ENCODE peak calls at places on chromosomes 3 and 15, in ten cellular contexts. One of them, this sample, is unnamed.

GRCh38 chr3:184237211-184237610 is 7.8 kb downstream of the VWA5B2 start:
- DNase-seq in upper lobe of left lung: no peak
- DNase-seq in stomach: no peak
- DNase-seq in tibial nerve: no peak
- DNase-seq in K562: no peak
- DNase-seq in esophagus muscularis mucosa: no peak
- DNase-seq in ovary: no peak
- DNase-seq in GM12878: no peak
- DNase-seq in A549: no peak
- DNase-seq in transverse colon: no peak
- DNase-seq in this sample: no peak

GRCh38 chr3:120823156-120823555 is 80.6 kb downstream of the GTF2E1 start:
- DNase-seq in tibial nerve: no peak
- DNase-seq in GM12878: no peak
- DNase-seq in stomach: no peak
- DNase-seq in K562: no peak
- DNase-seq in ovary: no peak
- DNase-seq in upper lobe of left lung: no peak
- DNase-seq in esophagus muscularis mucosa: no peak
- DNase-seq in transverse colon: no peak
- DNase-seq in A549: no peak
- DNase-seq in this sample: no peak

GRCh38 chr15:64456634-64457108 is 3.7 kb upstream of the ZNF609 start:
- DNase-seq in tibial nerve: no peak
- DNase-seq in transverse colon: no peak
- DNase-seq in ovary: no peak
- DNase-seq in A549: no peak
- DNase-seq in esophagus muscularis mucosa: no peak
- DNase-seq in GM12878: no peak
- DNase-seq in stomach: no peak
- DNase-seq in K562: no peak
- DNase-seq in upper lobe of left lung: no peak
- DNase-seq in this sample: no peak

GRCh38 chr3:4750306-4751056 is 228.8 kb upstream of the BHLHE40 start:
- DNase-seq in upper lobe of left lung: no peak
- DNase-seq in esophagus muscularis mucosa: no peak
- DNase-seq in GM12878: no peak
- DNase-seq in A549: no peak
- DNase-seq in transverse colon: no peak
- DNase-seq in ovary: peak
- DNase-seq in tibial nerve: no peak
- DNase-seq in K562: no peak
- DNase-seq in stomach: no peak
- DNase-seq in this sample: no peak

GRCh38 chr3:17629400-17629799 is 113.0 kb downstream of the TBC1D5 start:
- DNase-seq in A549: no peak
- DNase-seq in ovary: no peak
- DNase-seq in transverse colon: no peak
- DNase-seq in tibial nerve: no peak
- DNase-seq in upper lobe of left lung: no peak
- DNase-seq in GM12878: no peak
- DNase-seq in esophagus muscularis mucosa: no peak
- DNase-seq in stomach: no peak
- DNase-seq in K562: no peak
- DNase-seq in this sample: no peak

GRCh38 chr15:48855501-48856440 is 22.2 kb upstream of the EID1 start:
- DNase-seq in K562: peak
- DNase-seq in tibial nerve: no peak
- DNase-seq in upper lobe of left lung: no peak
- DNase-seq in transverse colon: peak
- DNase-seq in GM12878: no peak
- DNase-seq in stomach: no peak
- DNase-seq in esophagus muscularis mucosa: no peak
- DNase-seq in ovary: no peak
- DNase-seq in A549: peak
- DNase-seq in this sample: no peak

GRCh38 chr15:55074431-55074830 is 122.3 kb downstream of the RSL24D1 start:
- DNase-seq in GM12878: no peak
- DNase-seq in tibial nerve: no peak
- DNase-seq in stomach: no peak
- DNase-seq in upper lobe of left lung: no peak
- DNase-seq in transverse colon: no peak
- DNase-seq in esophagus muscularis mucosa: no peak
- DNase-seq in K562: no peak
- DNase-seq in A549: no peak
- DNase-seq in ovary: no peak
- DNase-seq in this sample: no peak

GRCh38 chr15:87477759-87478687 is 778.5 kb downstream of the NTRK3 start:
- DNase-seq in esophagus muscularis mucosa: no peak
- DNase-seq in transverse colon: no peak
- DNase-seq in stomach: no peak
- DNase-seq in ovary: no peak
- DNase-seq in GM12878: no peak
- DNase-seq in A549: peak
- DNase-seq in upper lobe of left lung: peak
- DNase-seq in tibial nerve: peak
- DNase-seq in K562: no peak
- DNase-seq in this sample: no peak

GRCh38 chr15:39455502-39455991 is 125.3 kb upstream of the THBS1 start:
- DNase-seq in ovary: no peak
- DNase-seq in K562: peak
- DNase-seq in A549: peak
- DNase-seq in upper lobe of left lung: no peak
- DNase-seq in transverse colon: no peak
- DNase-seq in stomach: no peak
- DNase-seq in tibial nerve: no peak
- DNase-seq in GM12878: no peak
- DNase-seq in esophagus muscularis mucosa: no peak
- DNase-seq in this sample: no peak

GRCh38 chr3:140834266-140835037 is 107.2 kb upstream of the SLC25A36 start:
- DNase-seq in tibial nerve: no peak
- DNase-seq in ovary: no peak
- DNase-seq in stomach: no peak
- DNase-seq in GM12878: no peak
- DNase-seq in K562: no peak
- DNase-seq in transverse colon: no peak
- DNase-seq in upper lobe of left lung: no peak
- DNase-seq in A549: peak
- DNase-seq in esophagus muscularis mucosa: no peak
- DNase-seq in this sample: no peak

GRCh38 chr3:160401301-160402095 is 2.0 kb downstream of the SMC4 start:
- DNase-seq in GM12878: no peak
- DNase-seq in K562: no peak
- DNase-seq in esophagus muscularis mucosa: no peak
- DNase-seq in ovary: no peak
- DNase-seq in stomach: peak
- DNase-seq in transverse colon: peak
- DNase-seq in upper lobe of left lung: peak
- DNase-seq in tibial nerve: no peak
- DNase-seq in A549: peak
- DNase-seq in this sample: no peak

GRCh38 chr3:139346771-139347170 is 3.0 kb downstream of the MRPS22 start:
- DNase-seq in upper lobe of left lung: no peak
- DNase-seq in A549: no peak
- DNase-seq in K562: no peak
- DNase-seq in transverse colon: no peak
- DNase-seq in stomach: no peak
- DNase-seq in ovary: no peak
- DNase-seq in tibial nerve: no peak
- DNase-seq in esophagus muscularis mucosa: no peak
- DNase-seq in GM12878: no peak
- DNase-seq in this sample: no peak

GRCh38 chr3:169624533-169624972 is 39.0 kb downstream of the MECOM start:
- DNase-seq in A549: no peak
- DNase-seq in stomach: no peak
- DNase-seq in upper lobe of left lung: no peak
- DNase-seq in GM12878: no peak
- DNase-seq in transverse colon: no peak
- DNase-seq in ovary: no peak
- DNase-seq in K562: no peak
- DNase-seq in esophagus muscularis mucosa: no peak
- DNase-seq in tibial nerve: no peak
- DNase-seq in this sample: no peak

GRCh38 chr3:183188895-183189462 is 26.4 kb upstream of the LAMP3 start:
- DNase-seq in tibial nerve: no peak
- DNase-seq in A549: peak
- DNase-seq in GM12878: no peak
- DNase-seq in esophagus muscularis mucosa: no peak
- DNase-seq in transverse colon: peak
- DNase-seq in K562: peak
- DNase-seq in stomach: peak
- DNase-seq in ovary: no peak
- DNase-seq in upper lobe of left lung: peak
- DNase-seq in this sample: no peak

GRCh38 chr15:64842986-64843561 is 1.4 kb downstream of the PLEKHO2 start:
- DNase-seq in GM12878: no peak
- DNase-seq in A549: no peak
- DNase-seq in ovary: no peak
- DNase-seq in esophagus muscularis mucosa: no peak
- DNase-seq in transverse colon: peak
- DNase-seq in stomach: no peak
- DNase-seq in K562: no peak
- DNase-seq in tibial nerve: peak
- DNase-seq in upper lobe of left lung: peak
- DNase-seq in this sample: peak

GRCh38 chr3:189466004-189466403 is 165.2 kb upstream of the TP63 start:
- DNase-seq in GM12878: no peak
- DNase-seq in esophagus muscularis mucosa: no peak
- DNase-seq in ovary: no peak
- DNase-seq in upper lobe of left lung: no peak
- DNase-seq in tibial nerve: no peak
- DNase-seq in A549: no peak
- DNase-seq in stomach: no peak
- DNase-seq in transverse colon: no peak
- DNase-seq in K562: no peak
- DNase-seq in this sample: no peak

GRCh38 chr15:41949400-41950126 is 22.8 kb downstream of the EHD4 start:
- DNase-seq in stomach: no peak
- DNase-seq in upper lobe of left lung: no peak
- DNase-seq in A549: no peak
- DNase-seq in transverse colon: no peak
- DNase-seq in GM12878: no peak
- DNase-seq in ovary: no peak
- DNase-seq in tibial nerve: no peak
- DNase-seq in K562: no peak
- DNase-seq in esophagus muscularis mucosa: no peak
- DNase-seq in this sample: peak
- H3K27ac ChIP-seq in stomach: no peak
- H3K27ac ChIP-seq in upper lobe of left lung: no peak
- H3K27ac ChIP-seq in A549: no peak
- H3K27ac ChIP-seq in transverse colon: peak
- H3K27ac ChIP-seq in GM12878: no peak
- H3K27ac ChIP-seq in ovary: no peak
- H3K27ac ChIP-seq in tibial nerve: peak
- H3K27ac ChIP-seq in K562: no peak
- H3K27ac ChIP-seq in esophagus muscularis mucosa: peak
- H3K27ac ChIP-seq in this sample: peak

GRCh38 chr3:47034868-47035489 is 55.5 kb downstream of the NBEAL2 start:
- DNase-seq in tibial nerve: no peak
- DNase-seq in A549: no peak
- DNase-seq in upper lobe of left lung: no peak
- DNase-seq in transverse colon: no peak
- DNase-seq in esophagus muscularis mucosa: no peak
- DNase-seq in ovary: no peak
- DNase-seq in GM12878: no peak
- DNase-seq in K562: no peak
- DNase-seq in stomach: no peak
- DNase-seq in this sample: no peak
- TF ChIP-seq EP300 in tibial nerve: no peak
- TF ChIP-seq EP300 in A549: no peak
- TF ChIP-seq EP300 in upper lobe of left lung: no peak
- TF ChIP-seq EP300 in transverse colon: no peak
- TF ChIP-seq EP300 in esophagus muscularis mucosa: no peak
- TF ChIP-seq EP300 in ovary: no peak
- TF ChIP-seq EP300 in GM12878: no peak
- TF ChIP-seq EP300 in K562: no peak
- TF ChIP-seq EP300 in stomach: no peak
- TF ChIP-seq EP300 in this sample: no peak

GRCh38 chr3:33790091-33790490 is 8.3 kb upstream of the PDCD6IP start:
- DNase-seq in upper lobe of left lung: no peak
- DNase-seq in K562: no peak
- DNase-seq in A549: peak
- DNase-seq in GM12878: no peak
- DNase-seq in transverse colon: no peak
- DNase-seq in tibial nerve: no peak
- DNase-seq in esophagus muscularis mucosa: no peak
- DNase-seq in stomach: no peak
- DNase-seq in ovary: no peak
- DNase-seq in this sample: no peak
- H3K27ac ChIP-seq in upper lobe of left lung: no peak
- H3K27ac ChIP-seq in K562: no peak
- H3K27ac ChIP-seq in A549: peak
- H3K27ac ChIP-seq in GM12878: no peak
- H3K27ac ChIP-seq in transverse colon: no peak
- H3K27ac ChIP-seq in tibial nerve: no peak
- H3K27ac ChIP-seq in esophagus muscularis mucosa: no peak
- H3K27ac ChIP-seq in stomach: no peak
- H3K27ac ChIP-seq in ovary: no peak
- H3K27ac ChIP-seq in this sample: no peak

GRCh38 chr3:84224262-84224661 is 734.5 kb upstream of the CADM2 start:
- DNase-seq in stomach: no peak
- DNase-seq in GM12878: no peak
- DNase-seq in ovary: no peak
- DNase-seq in transverse colon: no peak
- DNase-seq in esophagus muscularis mucosa: no peak
- DNase-seq in upper lobe of left lung: no peak
- DNase-seq in A549: no peak
- DNase-seq in K562: peak
- DNase-seq in tibial nerve: no peak
- DNase-seq in this sample: no peak
- TF ChIP-seq EP300 in stomach: no peak
- TF ChIP-seq EP300 in GM12878: no peak
- TF ChIP-seq EP300 in ovary: no peak
- TF ChIP-seq EP300 in transverse colon: no peak
- TF ChIP-seq EP300 in esophagus muscularis mucosa: no peak
- TF ChIP-seq EP300 in upper lobe of left lung: no peak
- TF ChIP-seq EP300 in A549: no peak
- TF ChIP-seq EP300 in K562: peak
- TF ChIP-seq EP300 in tibial nerve: no peak
- TF ChIP-seq EP300 in this sample: no peak

DNA sequence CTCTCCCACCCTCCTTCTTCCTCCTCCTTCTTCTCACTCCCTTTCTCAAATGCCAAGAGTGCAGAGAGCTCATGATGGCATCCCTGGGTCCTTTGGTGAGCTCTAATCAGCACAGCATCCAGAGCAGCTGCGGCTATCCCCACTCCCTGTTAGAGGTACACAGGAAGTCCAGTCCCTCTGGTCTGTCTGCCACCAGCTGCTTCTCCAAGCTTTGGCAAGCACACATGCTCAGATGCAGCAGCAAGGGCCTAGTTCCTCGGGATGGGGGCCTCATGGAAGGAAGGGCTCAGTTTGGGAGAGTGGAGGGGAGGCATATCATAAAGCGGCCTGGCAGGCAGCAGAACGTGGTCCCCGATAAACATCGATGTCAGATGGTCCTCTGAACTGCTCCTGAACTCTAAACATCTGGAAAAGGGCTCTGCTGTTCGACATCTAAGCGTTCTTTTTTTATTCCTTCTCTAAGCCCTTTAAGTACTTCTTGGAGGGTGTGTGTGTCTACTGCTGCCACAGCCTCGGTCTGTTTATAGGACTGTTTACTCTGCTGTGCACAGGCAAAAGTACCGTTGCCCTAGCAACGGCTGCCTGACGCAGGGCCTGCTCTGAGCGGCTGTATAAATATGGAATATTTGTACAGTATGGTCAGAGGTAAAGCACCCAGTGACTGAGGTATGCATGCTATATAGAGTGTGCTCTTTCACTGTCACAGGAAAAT is 74.6 kb downstream of the PRICKLE2 start:
- DNase-seq in tibial nerve: no peak
- DNase-seq in ovary: no peak
- DNase-seq in stomach: peak
- DNase-seq in esophagus muscularis mucosa: no peak
- DNase-seq in transverse colon: peak
- DNase-seq in upper lobe of left lung: peak
- DNase-seq in GM12878: no peak
- DNase-seq in K562: no peak
- DNase-seq in A549: peak
- DNase-seq in this sample: no peak
- H3K27ac ChIP-seq in tibial nerve: peak
- H3K27ac ChIP-seq in ovary: no peak
- H3K27ac ChIP-seq in stomach: peak
- H3K27ac ChIP-seq in esophagus muscularis mucosa: peak
- H3K27ac ChIP-seq in transverse colon: peak
- H3K27ac ChIP-seq in upper lobe of left lung: peak
- H3K27ac ChIP-seq in GM12878: no peak
- H3K27ac ChIP-seq in K562: no peak
- H3K27ac ChIP-seq in A549: peak
- H3K27ac ChIP-seq in this sample: peak